ENCODE peak calls at places on chromosomes 5 and 9, in four cellular contexts. H is EL, D is KBM-7, P is GM10248. C is an unnamed sample.

GRCh38 chr5:76667495-76667894 is 44.3 kb upstream of the F2RL2 start:
- DNase-seq in H (no peak), P (no peak), D (no peak), C (no peak)

GRCh38 chr5:150541895-150542294 is 34.0 kb downstream of the NDST1 start:
- DNase-seq in D (no peak), H (peak), P (no peak), C (no peak)

GRCh38 chr5:83509535-83509934 is 38.0 kb downstream of the VCAN start:
- DNase-seq in H (peak), D (no peak), P (no peak), C (no peak)

GRCh38 chr5:3336666-3337065 is 259.0 kb upstream of the IRX1 start:
- DNase-seq in H (no peak), D (no peak), P (no peak), C (no peak)

GRCh38 chr9:16720386-16720785 is 150.1 kb downstream of the BNC2 start:
- DNase-seq in H (no peak), P (no peak), D (no peak), C (no peak)

GRCh38 chr5:32443145-32443540 is 1.4 kb downstream of the ZFR start:
- DNase-seq in P (peak), D (no peak), H (peak), C (peak)

GRCh38 chr9:34145165-34145564 is 18.7 kb upstream of the DCAF12 start:
- DNase-seq in D (no peak), H (peak), P (no peak), C (no peak)

GRCh38 chr5:153147891-153148623 is 342.4 kb upstream of the GRIA1 start:
- DNase-seq in P (peak), D (peak), H (peak), C (peak)

GRCh38 chr5:90056911-90057705 is 352.4 kb downstream of the CETN3 start:
- DNase-seq in H (no peak), P (no peak), D (no peak), C (no peak)

GRCh38 chr9:70587143-70587710 is 172.8 kb upstream of the KLF9 start:
- DNase-seq in P (no peak), H (peak), D (no peak), C (no peak)

GRCh38 chr5:111834926-111835599 is 78.1 kb upstream of the NREP start:
- DNase-seq in H (no peak), D (no peak), P (no peak), C (no peak)

GRCh38 chr5:60744682-60745081 is 44.7 kb upstream of the DEPDC1B start:
- DNase-seq in D (no peak), P (no peak), H (no peak), C (no peak)

GRCh38 chr9:137053944-137054931 is at the start of gene ENTPD2:
- DNase-seq in P (peak), D (no peak), H (no peak), C (peak)

GRCh38 chr5:173499471-173500212 is 116.8 kb downstream of the BOD1 start:
- DNase-seq in H (no peak), D (no peak), P (no peak), C (no peak)

GRCh38 chr9:15438891-15439290 is 16.2 kb downstream of the SNAPC3 start:
- DNase-seq in D (no peak), P (no peak), H (no peak), C (no peak)

GRCh38 chr5:160621503-160621902 is 199.8 kb downstream of the PTTG1 start:
- DNase-seq in D (no peak), P (no peak), H (no peak), C (no peak)

GRCh38 chr5:119355636-119356383 is at the start of gene TNFAIP8:
- DNase-seq in P (peak), H (peak), D (peak), C (peak)

GRCh38 chr5:129400395-129400983 is 59.6 kb upstream of the ADAMTS19 start:
- DNase-seq in P (no peak), H (no peak), D (peak), C (no peak)

GRCh38 chr9:18786936-18787658 is 245.9 kb downstream of the SAXO1 start:
- DNase-seq in H (peak), P (no peak), D (no peak), C (no peak)

GRCh38 chr5:132259061-132259851 is 1.8 kb downstream of the PDLIM4 start:
- DNase-seq in P (peak), D (no peak), H (peak), C (peak)

GRCh38 chr5:3220201-3220600 is 375.4 kb upstream of the IRX1 start:
- DNase-seq in P (no peak), H (no peak), D (no peak), C (no peak)

GRCh38 chr5:176768174-176768970 is 42.0 kb upstream of the UNC5A start:
- DNase-seq in H (no peak), D (no peak), P (no peak), C (peak)